ENCODE peak calls at places on chromosomes 1 and 21, in four cellular contexts. R is activated CD4-positive, CD25-positive, alpha-beta regulatory T cell; I is stimulated activated naive B cell treated with anti-CD40 and anti-IgM and Interleukin-4, amounts not matched to agents 10 μg/mL and 1 μg/mL and 100 μg/mL, for 72 hours; T is GM23248. K is an unnamed sample.

GRCh38 chr1:231036416-231036815 is 3.6 kb downstream of the FAM89A start:
- DNase-seq in R (no peak), I (no peak), T (no peak), K (no peak)

GRCh38 chr1:117268926-117269378 is 58.2 kb upstream of the VTCN1 start:
- DNase-seq in R (no peak), I (no peak), T (no peak), K (peak)

GRCh38 chr1:208541225-208541855 is 297.2 kb upstream of the PLXNA2 start:
- DNase-seq in R (no peak), I (no peak), T (no peak), K (no peak)

GRCh38 chr1:180228648-180229482 is 1.2 kb upstream of the LHX4 start:
- DNase-seq in R (no peak), I (no peak), T (peak), K (peak)

GRCh38 chr1:232084584-232085223 is 458.1 kb downstream of the DISC1 start:
- DNase-seq in R (no peak), I (no peak), T (peak), K (peak)

GRCh38 chr1:197284325-197284724 is 16.3 kb downstream of the CRB1 start:
- DNase-seq in R (no peak), I (no peak), T (no peak), K (no peak)

GRCh38 chr1:226351709-226352108 is 42.7 kb upstream of the LIN9 start:
- DNase-seq in R (no peak), I (no peak), T (no peak), K (peak)

GRCh38 chr1:25054526-25054925 is 124.5 kb upstream of the RUNX3 start:
- DNase-seq in R (no peak), I (no peak), T (no peak), K (no peak)

GRCh38 chr1:220170836-220171526 is 77.0 kb downstream of the IARS2 start:
- DNase-seq in R (no peak), I (no peak), T (peak), K (peak)

GRCh38 chr1:169708633-169709032 is 2.8 kb downstream of the SELL start:
- DNase-seq in R (no peak), I (no peak), T (no peak), K (no peak)

GRCh38 chr1:109960745-109961094 is 23.8 kb upstream of the AHCYL1 start:
- DNase-seq in R (no peak), I (no peak), T (no peak), K (no peak)

GRCh38 chr1:151455231-151455630 is 4.1 kb downstream of the POGZ start:
- DNase-seq in R (no peak), I (no peak), T (no peak), K (no peak)

GRCh38 chr1:230064283-230064682 is 2.8 kb upstream of the GALNT2 start:
- DNase-seq in R (no peak), I (no peak), T (no peak), K (no peak)

GRCh38 chr1:170075186-170075585 is 691 bp upstream of the KIFAP3 start:
- DNase-seq in R (no peak), I (no peak), T (no peak), K (no peak)

GRCh38 chr1:196306421-196306820 is 301.8 kb downstream of the KCNT2 start:
- DNase-seq in R (no peak), I (no peak), T (no peak), K (no peak)

GRCh38 chr1:7250176-7250575 is 464.9 kb downstream of the CAMTA1 start:
- DNase-seq in R (no peak), I (no peak), T (peak), K (peak)

GRCh38 chr1:172135076-172135672 is 285.3 kb upstream of the C1orf105 start:
- DNase-seq in R (no peak), I (peak), T (no peak), K (no peak)

GRCh38 chr1:182262425-182262824 is 129.2 kb downstream of the GLUL start:
- DNase-seq in R (no peak), I (no peak), T (no peak), K (no peak)

GRCh38 chr1:31932491-31933316 is 5.5 kb downstream of the PTP4A2 start:
- DNase-seq in R (no peak), I (no peak), T (peak), K (peak)

GRCh38 chr1:110011527-110012041 is 22.8 kb upstream of the STRIP1 start:
- DNase-seq in R (no peak), I (peak), T (peak), K (peak)

GRCh38 chr1:54604572-54605370 is 18.6 kb downstream of the FAM151A start:
- DNase-seq in R (no peak), I (no peak), T (no peak), K (no peak)

GRCh38 chr1:6454856-6455751 is 10.9 kb downstream of the TNFRSF25 start:
- DNase-seq in R (no peak), I (no peak), T (peak), K (no peak)

GRCh38 chr1:216075339-216075738 is 347.9 kb downstream of the USH2A start:
- DNase-seq in R (no peak), I (no peak), T (peak), K (peak)

GRCh38 chr1:234978397-234979291 is 150.0 kb downstream of the TOMM20 start:
- DNase-seq in R (no peak), I (peak), T (peak), K (peak)

GRCh38 chr1:50750021-50750619 is 209.9 kb downstream of the FAF1 start:
- DNase-seq in R (no peak), I (no peak), T (peak), K (peak)

GRCh38 chr1:114328505-114328904 is 174.8 kb upstream of the SYT6 start:
- DNase-seq in R (no peak), I (no peak), T (no peak), K (no peak)

GRCh38 chr21:44612669-44613229 is 870 bp downstream of the KRTAP10-8 start:
- DNase-seq in R (no peak), I (no peak), T (no peak), K (no peak)

GRCh38 chr1:248691567-248692155 is 10.9 kb downstream of the OR14I1 start:
- DNase-seq in R (no peak), I (no peak), T (no peak), K (no peak)